ENCODE peak calls at places on chromosomes 4 and X, in nine cellular contexts. F is CD8-positive, alpha-beta T cell; U is fibroblast of the aortic adventitia; J is GM06990; X is cardiac muscle cell; C is IMR-90; B is A549; N is GM23248; T is colonic mucosa. S is an unnamed sample.

GRCh38 chr4:82388405-82388804 is 14.6 kb upstream of the HNRNPD start:
- DNase-seq in T (no peak), U (no peak), C (no peak), F (no peak), J (no peak), X (no peak), N (no peak), B (no peak), S (no peak)

GRCh38 chr4:7044415-7044930 is 1.3 kb downstream of the TADA2B start:
- DNase-seq in C (no peak), T (no peak), B (no peak), J (no peak), X (peak), N (peak), U (peak), F (no peak), S (no peak)

GRCh38 chr4:158810487-158811215 is 41.8 kb downstream of the FNIP2 start:
- DNase-seq in C (peak), U (peak), X (no peak), T (peak), J (no peak), F (no peak), N (peak), B (peak), S (no peak)

GRCh38 chr4:98516042-98516440 is 142.4 kb downstream of the TSPAN5 start:
- DNase-seq in F (no peak), N (peak), C (peak), J (no peak), T (no peak), X (no peak), U (peak), B (peak), S (no peak)

GRCh38 chr4:112357897-112358296 is 60.7 kb downstream of the ALPK1 start:
- DNase-seq in F (no peak), X (no peak), C (no peak), T (no peak), J (no peak), N (no peak), U (no peak), B (no peak), S (no peak)

GRCh38 chrX:22128961-22129360 is 96.8 kb downstream of the PHEX start:
- DNase-seq in U (no peak), F (no peak), X (no peak), T (no peak), C (no peak), N (peak), B (no peak), J (no peak), S (no peak)

GRCh38 chrX:142238536-142238935 is 33.4 kb upstream of the MAGEC2 start:
- DNase-seq in F (no peak), X (no peak), C (no peak), N (no peak), B (no peak), T (no peak), U (no peak), J (no peak), S (no peak)

GRCh38 chr4:131430302-131430701 is 1718.8 kb upstream of the PCDH10 start:
- DNase-seq in T (no peak), C (no peak), F (no peak), N (no peak), X (no peak), B (peak), J (no peak), U (no peak), S (no peak)

GRCh38 chr4:8364848-8365350 is 75.6 kb downstream of the ACOX3 start:
- DNase-seq in X (no peak), J (no peak), C (no peak), F (no peak), U (no peak), N (no peak), B (no peak), T (no peak), S (no peak)

GRCh38 chr4:100295792-100296191 is 105.5 kb upstream of the DDIT4L start:
- DNase-seq in X (no peak), U (peak), N (peak), J (no peak), F (no peak), C (peak), B (no peak), T (no peak), S (no peak)

GRCh38 chr4:40059362-40059761 is 2.7 kb downstream of the N4BP2 start:
- DNase-seq in T (no peak), J (no peak), U (no peak), X (no peak), F (no peak), C (no peak), N (no peak), B (no peak), S (no peak)

GRCh38 chrX:10158279-10158939 is 1.6 kb downstream of the CLCN4 start:
- DNase-seq in C (no peak), B (no peak), N (peak), X (peak), U (no peak), J (peak), F (no peak), T (no peak), S (no peak)

GRCh38 chr4:78889955-78890354 is 49.3 kb downstream of the PAQR3 start:
- DNase-seq in X (no peak), N (no peak), F (no peak), U (no peak), J (no peak), C (no peak), T (no peak), B (no peak), S (no peak)

GRCh38 chr4:183402771-183403170 is 41.7 kb upstream of the CDKN2AIP start:
- DNase-seq in B (no peak), F (no peak), X (no peak), T (no peak), J (no peak), C (no peak), N (peak), U (no peak), S (no peak)

GRCh38 chr4:156672924-156673323 is 298.7 kb downstream of the PDGFC start:
- DNase-seq in B (no peak), J (no peak), C (no peak), X (no peak), T (no peak), U (peak), N (peak), F (no peak), S (no peak)

GRCh38 chr4:156620786-156621185 is 350.8 kb downstream of the PDGFC start:
- DNase-seq in X (no peak), C (no peak), B (no peak), T (no peak), J (no peak), F (no peak), U (no peak), N (no peak), S (no peak)

GRCh38 chrX:111431007-111431406 is 19.0 kb upstream of the DCX start:
- DNase-seq in X (no peak), J (no peak), B (no peak), T (no peak), C (no peak), N (no peak), F (no peak), U (no peak), S (no peak)

GRCh38 chrX:18890724-18891560 is 93.0 kb downstream of the PHKA2 start:
- DNase-seq in U (no peak), J (no peak), X (no peak), F (no peak), N (no peak), T (no peak), B (no peak), C (no peak), S (no peak)

GRCh38 chrX:120463241-120463640 is 5.9 kb downstream of the LAMP2 start:
- DNase-seq in T (no peak), U (peak), F (no peak), J (no peak), X (peak), N (peak), C (peak), B (peak), S (no peak)

GRCh38 chrX:916235-916609 is 285.6 kb downstream of the SHOX start:
- DNase-seq in N (peak), C (no peak), U (no peak), J (no peak), F (no peak), X (no peak), B (no peak), T (no peak), S (peak)

GRCh38 chrX:46693149-46693548 is 65.8 kb downstream of the SLC9A7 start:
- DNase-seq in J (no peak), T (no peak), C (no peak), N (no peak), B (no peak), X (no peak), U (no peak), F (no peak), S (no peak)

GRCh38 chr4:114349543-114350175 is 248.9 kb upstream of the UGT8 start:
- DNase-seq in C (peak), U (peak), N (peak), F (no peak), J (no peak), T (no peak), B (no peak), X (no peak), S (no peak)

GRCh38 chr4:62414563-62414962 is 1214.4 kb downstream of the ADGRL3 start:
- DNase-seq in C (no peak), T (no peak), X (no peak), N (no peak), U (no peak), J (no peak), B (no peak), F (no peak), S (no peak)

GRCh38 chrX:135435139-135435922 is 13.6 kb downstream of the SMIM10L2A start:
- DNase-seq in F (no peak), N (no peak), U (no peak), X (no peak), C (no peak), B (no peak), J (no peak), T (no peak), S (no peak)

GRCh38 chr4:7867701-7868429 is 71.8 kb downstream of the AFAP1 start:
- DNase-seq in N (peak), C (peak), X (no peak), B (peak), T (no peak), J (no peak), F (no peak), U (no peak), S (no peak)

GRCh38 chrX:135421932-135422809 is at the start of gene SMIM10L2A:
- DNase-seq in X (no peak), N (peak), U (no peak), C (no peak), F (peak), B (no peak), T (no peak), J (no peak), S (peak)

GRCh38 chr4:52250124-52250523 is 199.0 kb downstream of the SPATA18 start:
- DNase-seq in X (no peak), U (peak), C (no peak), J (no peak), T (peak), N (peak), F (no peak), B (no peak), S (no peak)

GRCh38 chr4:124028172-124028571 is 631.6 kb downstream of the SPRY1 start:
- DNase-seq in U (peak), X (no peak), F (no peak), N (no peak), J (no peak), C (peak), T (no peak), B (no peak), S (no peak)

GRCh38 chr4:8365951-8366350 is 74.6 kb downstream of the ACOX3 start:
- DNase-seq in J (no peak), C (no peak), N (no peak), F (no peak), B (no peak), T (no peak), X (no peak), U (no peak), S (no peak)

GRCh38 chr4:110503588-110504435 is 27.9 kb downstream of the ENPEP start:
- DNase-seq in B (no peak), X (no peak), U (peak), T (no peak), N (peak), J (no peak), F (no peak), C (peak), S (no peak)

GRCh38 chr4:150534818-150535217 is 47.1 kb upstream of the MAB21L2 start:
- DNase-seq in J (no peak), B (no peak), C (no peak), N (no peak), X (no peak), U (no peak), T (no peak), F (no peak), S (no peak)

GRCh38 chrX:107674480-107675364 is 46.4 kb downstream of the PRPS1 start:
- DNase-seq in N (peak), T (peak), J (no peak), U (peak), X (no peak), F (peak), B (no peak), C (no peak), S (no peak)

GRCh38 chr4:77178560-77178959 is 21.6 kb downstream of the CCNG2 start:
- DNase-seq in T (no peak), B (no peak), N (no peak), X (no peak), F (no peak), J (no peak), U (no peak), C (no peak), S (no peak)
- H3K4me3 ChIP-seq in T (no peak), B (no peak), N (no peak), X (no peak), F (no peak), J (no peak), U (no peak), C (no peak), S (no peak)

DNA sequence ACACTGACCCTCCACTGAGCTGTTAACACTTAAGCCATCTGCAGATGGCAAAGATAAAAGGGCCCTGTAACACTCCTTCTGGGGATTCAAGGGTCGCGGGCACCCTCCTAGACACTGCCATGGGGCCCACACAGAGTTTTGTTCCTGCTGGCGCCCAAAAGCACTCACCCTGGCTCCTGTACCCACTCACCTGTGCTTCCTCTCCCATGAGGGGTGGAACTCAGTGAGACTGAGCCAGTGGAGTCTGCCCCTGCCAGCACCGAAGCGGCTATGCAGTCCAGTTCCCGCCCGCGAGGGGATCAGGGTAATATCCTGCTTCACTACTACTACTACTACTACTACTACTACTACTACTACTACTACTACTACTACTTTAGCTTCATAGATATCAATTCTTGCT is 312.1 kb upstream of the FTHL17 start:
- DNase-seq in U (no peak), X (no peak), T (no peak), B (no peak), F (no peak), J (no peak), C (no peak), N (no peak), S (no peak)
- H3K4me3 ChIP-seq in U (no peak), X (no peak), T (no peak), B (no peak), F (no peak), J (no peak), C (no peak), N (no peak), S (no peak)

GRCh38 chrX:54529166-54529558 is 857 bp upstream of the GNL3L start:
- DNase-seq in X (no peak), T (no peak), N (no peak), F (no peak), C (no peak), J (no peak), U (no peak), B (no peak), S (no peak)
- H3K4me3 ChIP-seq in X (peak), T (no peak), N (peak), F (peak), C (no peak), J (no peak), U (no peak), B (peak), S (no peak)

GRCh38 chrX:104137496-104137895 is 19.3 kb downstream of the SLC25A53 start:
- DNase-seq in X (no peak), N (peak), J (no peak), F (no peak), T (no peak), B (peak), C (no peak), U (peak), S (no peak)

GRCh38 chrX:104135677-104136076 is 21.1 kb downstream of the SLC25A53 start:
- DNase-seq in C (no peak), B (no peak), J (no peak), F (no peak), T (no peak), X (no peak), N (no peak), U (peak), S (no peak)

GRCh38 chrX:104141087-104141760 is 15.6 kb downstream of the SLC25A53 start:
- DNase-seq in T (no peak), F (no peak), J (no peak), X (no peak), B (no peak), C (no peak), U (no peak), N (no peak), S (no peak)

GRCh38 chrX:104134583-104135261 is 22.1 kb downstream of the SLC25A53 start:
- DNase-seq in J (no peak), T (no peak), C (no peak), F (no peak), N (no peak), X (no peak), U (no peak), B (no peak), S (no peak)

GRCh38 chrX:104136241-104137019 is 20.4 kb downstream of the SLC25A53 start:
- DNase-seq in X (peak), C (peak), B (peak), N (peak), U (peak), T (peak), J (peak), F (peak), S (no peak)
- H3K4me3 ChIP-seq in X (peak), C (peak), B (peak), N (peak), U (peak), T (no peak), J (no peak), F (no peak), S (peak)

GRCh38 chr4:17493629-17494028 is 18.3 kb downstream of the QDPR start:
- DNase-seq in F (no peak), X (no peak), C (no peak), T (no peak), N (no peak), U (no peak), J (no peak), B (no peak), S (no peak)
- H3K4me3 ChIP-seq in F (no peak), X (no peak), C (no peak), T (no peak), N (no peak), U (no peak), J (no peak), B (no peak), S (no peak)

GRCh38 chr4:155529197-155529596 is 137.5 kb upstream of the GUCY1A1 start:
- DNase-seq in T (no peak), X (peak), F (no peak), B (no peak), N (peak), J (no peak), U (no peak), C (no peak), S (no peak)

GRCh38 chr4:155529761-155530160 is 136.9 kb upstream of the GUCY1A1 start:
- DNase-seq in C (no peak), U (no peak), B (no peak), N (no peak), J (no peak), T (no peak), F (no peak), X (no peak), S (no peak)

GRCh38 chr4:155523358-155523757 is 143.3 kb upstream of the GUCY1A1 start:
- DNase-seq in N (no peak), X (no peak), T (no peak), U (no peak), J (no peak), F (no peak), C (peak), B (no peak), S (no peak)

GRCh38 chr4:155530290-155530689 is 136.4 kb upstream of the GUCY1A1 start:
- DNase-seq in B (no peak), U (no peak), F (no peak), N (no peak), C (no peak), X (no peak), J (no peak), T (no peak), S (no peak)

DNA sequence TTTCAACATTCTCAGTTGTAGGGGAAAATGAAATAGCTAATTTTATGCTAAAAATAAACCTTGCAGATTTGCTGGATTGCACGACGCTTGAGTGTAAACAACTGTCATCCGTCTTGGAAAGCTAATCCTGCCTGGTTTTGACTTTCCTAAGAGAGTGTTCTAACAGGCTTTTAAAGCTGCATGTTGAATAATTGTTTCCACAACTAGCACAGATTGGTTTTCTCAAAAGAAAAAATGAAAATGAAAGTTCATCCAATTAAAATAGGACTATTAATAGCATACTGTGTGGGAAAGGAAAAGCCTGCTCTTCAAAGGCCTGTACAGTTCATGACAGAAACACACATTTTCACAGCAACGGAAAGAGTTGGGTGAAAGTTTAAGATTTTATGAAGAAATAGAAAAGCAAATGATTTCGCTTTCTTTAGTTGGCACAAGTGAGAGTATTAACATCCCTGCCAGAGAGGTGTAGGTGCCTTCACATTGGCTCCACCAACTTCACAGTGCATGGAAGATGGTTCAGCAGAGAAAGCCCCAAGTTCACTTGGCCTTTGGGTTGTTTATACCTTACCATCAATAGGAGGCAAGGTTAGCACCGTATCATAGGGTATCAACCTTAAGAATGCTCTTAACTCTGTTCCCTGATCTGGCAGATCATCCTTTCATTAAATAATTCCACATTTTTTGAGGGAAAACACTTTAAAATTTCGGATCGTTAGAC is 140.0 kb upstream of the GUCY1A1 start:
- DNase-seq in C (peak), U (peak), F (no peak), N (no peak), B (no peak), T (no peak), J (no peak), X (no peak), S (no peak)
- H3K4me3 ChIP-seq in C (peak), U (no peak), F (no peak), N (no peak), B (no peak), T (no peak), J (no peak), X (no peak), S (no peak)

DNA sequence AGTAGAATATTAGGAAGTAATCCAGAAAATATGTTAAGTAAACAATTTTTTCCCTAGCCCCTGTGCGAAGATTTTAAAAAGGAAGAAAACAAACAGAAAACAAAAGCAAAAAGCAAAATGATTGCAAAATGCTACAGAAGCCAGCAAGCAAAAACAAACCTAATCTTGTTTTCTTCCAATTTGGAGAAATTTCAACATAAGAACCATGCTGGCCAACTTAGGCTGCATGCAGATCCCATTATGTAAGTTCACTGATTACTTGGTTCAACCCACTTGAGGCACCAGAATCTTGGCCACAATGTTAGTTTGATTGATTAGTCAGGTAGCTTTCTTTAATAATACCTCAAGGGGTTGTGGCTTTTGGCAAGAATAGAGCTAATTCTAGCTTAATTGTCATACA is 2342.0 kb downstream of the PCDH7 start:
- DNase-seq in J (no peak), C (no peak), T (no peak), X (no peak), U (peak), B (no peak), F (no peak), N (no peak), S (no peak)
- H3K4me3 ChIP-seq in J (no peak), C (no peak), T (no peak), X (no peak), U (no peak), B (no peak), F (no peak), N (no peak), S (no peak)

GRCh38 chr4:149292422-149293055 is 523.1 kb downstream of the IQCM start:
- DNase-seq in J (no peak), U (no peak), B (no peak), F (no peak), N (no peak), C (no peak), T (no peak), X (no peak), S (no peak)
- H3K4me3 ChIP-seq in J (no peak), U (no peak), B (no peak), F (no peak), N (no peak), C (no peak), T (no peak), X (no peak), S (no peak)